ENCODE peak calls at places on chromosomes 5 and 9, in four cellular contexts. Y is heart right ventricle; U is CD8-positive, alpha-beta memory T cell; T is tibial artery. W is an unnamed sample.

GRCh38 chr9:83544002-83544698 is 5.9 kb upstream of the FRMD3 start:
- DNase-seq in Y (peak; percentile 39), U (no peak), T (no peak), W (no peak)

GRCh38 chr9:72884521-72884920 is 68.3 kb downstream of the ALDH1A1 start:
- DNase-seq in Y (no peak), U (no peak), T (no peak), W (no peak)

GRCh38 chr9:105044458-105044857 is 116.5 kb upstream of the ABCA1 start:
- DNase-seq in Y (peak; percentile 63), U (no peak), T (no peak), W (no peak)

GRCh38 chr5:74149395-74149794 is 491.1 kb downstream of the ENC1 start:
- DNase-seq in Y (no peak), U (no peak), T (peak; percentile 69), W (no peak)

GRCh38 chr5:17441351-17441750 is 56.7 kb upstream of the TAF11L2 start:
- DNase-seq in Y (no peak), U (no peak), T (no peak), W (no peak)

GRCh38 chr5:82885657-82886389 is 191.4 kb downstream of the TMEM167A start:
- DNase-seq in Y (no peak), U (no peak), T (no peak), W (peak; percentile 23)

GRCh38 chr9:132670359-132670815 is at the start of gene GTF3C4:
- DNase-seq in Y (peak; percentile 86), U (peak; percentile 82), T (peak; percentile 91), W (peak; percentile 89)

GRCh38 chr5:14914603-14915277 is 43.2 kb upstream of the ANKH start:
- DNase-seq in Y (no peak), U (no peak), T (no peak), W (no peak)

GRCh38 chr5:76542236-76542635 is 81.0 kb downstream of the F2RL2 start:
- DNase-seq in Y (no peak), U (no peak), T (no peak), W (no peak)

GRCh38 chr9:36187414-36187813 is 3.3 kb upstream of the CLTA start:
- DNase-seq in Y (no peak), U (no peak), T (no peak), W (no peak)

GRCh38 chr9:136282272-136282861 is 21.5 kb downstream of the CCDC187 start:
- DNase-seq in Y (no peak), U (no peak), T (no peak), W (no peak)

GRCh38 chr9:134637696-134638502 is 3.7 kb upstream of the COL5A1 start:
- DNase-seq in Y (no peak), U (no peak), T (no peak), W (no peak)

GRCh38 chr9:79134654-79135053 is 437.1 kb upstream of the TLE4 start:
- DNase-seq in Y (no peak), U (no peak), T (no peak), W (no peak)

GRCh38 chr9:136392538-136393449 is 7.2 kb downstream of the SNAPC4 start:
- DNase-seq in Y (no peak), U (no peak), T (no peak), W (no peak)

GRCh38 chr5:95221234-95221633 is 63.7 kb downstream of the MCTP1 start:
- DNase-seq in Y (no peak), U (no peak), T (no peak), W (no peak)

GRCh38 chr9:130548103-130548502 is 31.3 kb upstream of the FUBP3 start:
- DNase-seq in Y (no peak), U (no peak), T (no peak), W (no peak)
- H3K27ac ChIP-seq in Y (no peak overlapping the region), U (no peak overlapping the region), T (no peak overlapping the region), W (no peak overlapping the region)

DNA sequence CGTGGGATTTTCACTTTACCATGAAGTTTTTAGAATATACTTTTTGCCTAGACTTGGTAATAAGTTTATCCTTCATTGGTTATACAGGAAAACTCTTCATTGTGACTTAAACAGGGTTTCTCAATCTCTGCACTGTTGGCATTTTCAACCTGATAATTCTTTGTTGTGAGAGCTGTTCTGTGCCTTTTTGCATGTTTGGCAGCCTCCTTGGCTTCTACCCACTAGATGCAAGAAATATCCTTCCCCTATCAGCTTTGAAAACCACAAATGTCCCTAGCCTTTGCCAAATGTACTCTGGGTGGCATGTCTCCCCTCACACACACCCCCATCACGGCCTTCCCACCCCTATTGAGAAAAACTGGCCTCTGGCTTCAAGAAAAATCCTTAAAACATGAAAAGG is 180.9 kb downstream of the ESM1 start:
- DNase-seq in Y (no peak), U (no peak), T (no peak), W (no peak)
- H3K4me3 ChIP-seq in Y (no peak overlapping the region), U (no peak overlapping the region), T (no peak overlapping the region), W (no peak overlapping the region)

GRCh38 chr5:126450895-126451294 is 27.7 kb downstream of the GRAMD2B start:
- DNase-seq in Y (no peak), U (no peak), T (no peak), W (no peak)
- H3K27ac ChIP-seq in Y (no peak overlapping the region), U (no peak overlapping the region), T (no peak overlapping the region), W (peak overlapping the region; percentile 96)

DNA sequence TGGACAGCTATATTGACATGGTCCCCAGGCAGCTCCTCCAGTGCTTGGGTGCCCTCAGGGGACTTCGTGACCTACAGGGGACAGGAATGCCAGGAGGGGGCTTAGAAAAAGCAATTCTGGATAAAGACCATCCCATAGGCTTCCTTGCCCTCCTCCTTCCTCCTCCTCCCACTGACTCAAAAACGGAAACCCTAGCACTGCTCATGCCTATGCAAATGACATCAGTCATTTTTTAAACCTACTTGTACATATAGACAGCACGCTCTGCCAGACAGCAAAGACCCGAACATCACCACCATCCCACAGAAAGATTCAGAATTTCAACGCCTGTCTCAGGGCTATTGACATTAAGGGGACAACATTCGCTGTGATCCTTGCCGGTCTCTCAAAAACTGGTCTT is 11.0 kb downstream of the IGFBPL1 start:
- DNase-seq in Y (no peak), U (no peak), T (no peak), W (no peak)
- H3K4me3 ChIP-seq in Y (no peak overlapping the region), U (no peak overlapping the region), T (no peak overlapping the region), W (no peak overlapping the region)

DNA sequence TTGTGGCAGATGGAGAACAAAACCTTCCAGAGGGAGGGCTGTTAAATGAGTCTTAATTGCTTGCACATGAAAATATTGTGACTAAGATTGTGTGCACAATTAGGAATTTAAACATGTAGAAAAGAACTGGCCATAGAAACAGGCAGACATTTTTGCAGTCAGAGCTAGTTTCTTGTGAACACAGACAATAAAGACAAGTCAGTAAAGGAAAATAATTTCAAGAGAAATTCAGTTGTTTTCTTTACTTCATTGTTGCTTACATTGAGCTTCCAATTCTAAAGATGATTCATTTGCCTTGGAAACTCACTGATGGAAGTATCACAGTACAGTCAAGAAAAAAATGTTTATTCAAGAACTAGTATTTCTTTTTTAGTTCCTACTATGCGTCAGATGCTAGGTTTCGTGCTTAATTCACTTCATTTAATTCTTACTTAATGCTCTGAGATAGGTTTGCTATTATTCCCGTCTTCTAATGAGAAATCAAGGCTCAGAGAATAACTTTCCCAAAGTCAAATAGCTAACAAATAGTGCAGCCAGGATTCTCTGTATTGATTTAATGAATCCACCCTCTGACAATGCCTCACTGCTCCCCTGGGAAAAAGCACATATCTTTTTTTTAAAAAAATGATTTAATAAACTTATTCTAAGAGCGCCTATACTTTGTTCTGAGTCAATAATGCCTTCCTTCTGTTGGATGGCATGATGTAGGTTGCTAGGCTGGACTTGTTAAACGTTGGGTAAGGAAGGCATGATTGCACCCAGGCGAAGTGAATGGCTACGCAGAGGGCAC is 581.4 kb downstream of the RAB3C start:
- DNase-seq in Y (no peak), U (no peak), T (no peak), W (no peak)
- H3K27ac ChIP-seq in Y (no peak overlapping the region), U (no peak overlapping the region), T (no peak overlapping the region), W (no peak overlapping the region)

GRCh38 chr5:38783011-38783551 is 62.7 kb upstream of the OSMR start:
- DNase-seq in Y (peak; percentile 38), U (no peak), T (no peak), W (no peak)
- H3K4me3 ChIP-seq in Y (no peak overlapping the region), U (no peak overlapping the region), T (no peak overlapping the region), W (no peak overlapping the region)

GRCh38 chr5:68408345-68408871 is 192.9 kb downstream of the PIK3R1 start:
- DNase-seq in Y (no peak), U (no peak), T (no peak), W (no peak)
- H3K27ac ChIP-seq in Y (no peak overlapping the region), U (no peak overlapping the region), T (no peak overlapping the region), W (no peak overlapping the region)

DNA sequence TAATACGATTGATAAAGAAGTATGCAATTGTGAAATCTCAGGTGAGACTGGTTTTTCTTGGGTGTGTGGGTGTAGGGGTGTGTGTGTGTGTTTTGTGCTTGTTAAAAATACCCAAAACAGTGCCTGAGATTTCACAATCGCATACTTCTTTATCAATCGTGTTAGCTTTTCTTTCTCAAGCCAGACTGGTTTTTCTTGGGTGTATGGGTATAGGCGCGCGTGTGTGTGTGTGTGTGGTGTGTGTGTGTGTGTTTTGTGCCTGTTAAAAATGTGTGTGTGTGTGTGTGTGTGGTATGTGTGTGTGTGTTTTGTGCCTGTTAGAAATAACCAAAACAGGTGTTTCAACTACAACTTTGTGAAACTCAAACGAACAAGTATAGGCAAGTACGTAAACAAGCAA is 53.7 kb downstream of the CERT1 start:
- DNase-seq in Y (no peak), U (no peak), T (no peak), W (no peak)
- H3K4me3 ChIP-seq in Y (no peak overlapping the region), U (no peak overlapping the region), T (no peak overlapping the region), W (no peak overlapping the region)

GRCh38 chr5:80798166-80798565 is 143.4 kb upstream of the DHFR start:
- DNase-seq in Y (no peak), U (no peak), T (no peak), W (no peak)
- H3K27ac ChIP-seq in Y (no peak overlapping the region), U (no peak overlapping the region), T (no peak overlapping the region), W (no peak overlapping the region)

GRCh38 chr5:143596500-143596820 is 193.0 kb upstream of the NR3C1 start:
- DNase-seq in Y (no peak), U (no peak), T (no peak), W (no peak)

GRCh38 chr5:143596824-143597223 is 193.3 kb upstream of the NR3C1 start:
- DNase-seq in Y (no peak), U (no peak), T (no peak), W (no peak)

GRCh38 chr5:143593723-143594122 is 190.2 kb upstream of the NR3C1 start:
- DNase-seq in Y (no peak), U (no peak), T (no peak), W (no peak)

GRCh38 chr5:143592648-143593047 is 189.2 kb upstream of the NR3C1 start:
- DNase-seq in Y (no peak), U (no peak), T (no peak), W (no peak)

GRCh38 chr5:143594913-143595818 is 191.7 kb upstream of the NR3C1 start:
- DNase-seq in Y (no peak), U (no peak), T (no peak), W (no peak)
- H3K4me3 ChIP-seq in Y (no peak overlapping the region), U (no peak overlapping the region), T (no peak overlapping the region), W (no peak overlapping the region)